ENCODE peak calls at places on chromosomes 6 and 20, in eight cellular contexts. Y, C, M, N, A, L, S and E are unnamed samples.

GRCh38 chr6:86961432-86962200 is 24.3 kb downstream of the HTR1E start:
- DNase-seq in Y (no peak), C (no peak), M (no peak), N (no peak), A (no peak), L (no peak), S (no peak), E (no peak)

GRCh38 chr6:84766796-84767590 is 2.6 kb upstream of the TBX18 start:
- DNase-seq in Y (no peak), C (no peak), M (no peak), N (no peak), A (no peak), L (no peak), S (no peak), E (no peak)

GRCh38 chr20:42125426-42125825 is 507.2 kb upstream of the CHD6 start:
- DNase-seq in Y (no peak), C (no peak), M (no peak), N (no peak), A (no peak), L (no peak), S (no peak), E (no peak)

GRCh38 chr6:111417946-111418345 is 65.1 kb downstream of the REV3L start:
- DNase-seq in Y (no peak), C (peak; percentile 13), M (no peak), N (no peak), A (no peak), L (no peak), S (no peak), E (no peak)

GRCh38 chr20:9686866-9687265 is 152.0 kb downstream of the PAK5 start:
- DNase-seq in Y (no peak), C (no peak), M (no peak), N (no peak), A (no peak), L (no peak), S (no peak), E (no peak)

GRCh38 chr20:26276811-26277210 is 580.2 kb upstream of the ZNF337 start:
- DNase-seq in Y (no peak), C (no peak), M (no peak), N (no peak), A (no peak), L (no peak), S (no peak), E (no peak)

GRCh38 chr6:149211046-149211571 is 106.4 kb upstream of the TAB2 start:
- DNase-seq in Y (peak; percentile 22), C (peak; percentile 43), M (no peak), N (no peak), A (peak; percentile 13), L (no peak), S (no peak), E (no peak)

GRCh38 chr6:116327803-116328527 is 42.8 kb upstream of the DSE start:
- DNase-seq in Y (no peak), C (peak; percentile 10), M (no peak), N (no peak), A (no peak), L (no peak), S (no peak), E (no peak)

GRCh38 chr6:80165143-80165542 is 58.7 kb downstream of the BCKDHB start:
- DNase-seq in Y (no peak), C (peak; percentile 45), M (no peak), N (no peak), A (no peak), L (no peak), S (no peak), E (no peak)

GRCh38 chr6:123803862-123804681 is at the start of gene NKAIN2:
- DNase-seq in Y (no peak), C (no peak), M (no peak), N (peak; percentile 3), A (no peak), L (peak; percentile 52), S (no peak), E (no peak)

GRCh38 chr6:125519367-125519766 is 217.6 kb upstream of the HDDC2 start:
- DNase-seq in Y (no peak), C (no peak), M (no peak), N (no peak), A (no peak), L (no peak), S (no peak), E (no peak)

GRCh38 chr20:46021361-46022359 is 7.4 kb upstream of the SLC12A5 start:
- DNase-seq in Y (peak; percentile 69), C (no peak), M (peak; percentile 82), N (no peak), A (peak; percentile 6), L (no peak), S (peak; percentile 27), E (no peak)

GRCh38 chr20:34675993-34676641 is 775 bp downstream of the PIGU start:
- DNase-seq in Y (no peak), C (no peak), M (no peak), N (no peak), A (no peak), L (no peak), S (no peak), E (no peak)

GRCh38 chr6:4088684-4089083 is 9.7 kb upstream of the FAM217A start:
- DNase-seq in Y (no peak), C (no peak), M (no peak), N (peak; percentile 65), A (no peak), L (no peak), S (no peak), E (no peak)

GRCh38 chr6:146359123-146359522 is 184.5 kb upstream of the RAB32 start:
- DNase-seq in Y (no peak), C (no peak), M (no peak), N (no peak), A (no peak), L (no peak), S (no peak), E (no peak)

GRCh38 chr6:89117285-89118108 is at the start of gene SRSF12:
- DNase-seq in Y (peak; percentile 31), C (peak; percentile 19), M (peak; percentile 34), N (peak; percentile 38), A (peak; percentile 15), L (peak; percentile 40), S (peak; percentile 42), E (no peak)

GRCh38 chr6:51846531-51846930 is 240.9 kb downstream of the PKHD1 start:
- DNase-seq in Y (no peak), C (no peak), M (no peak), N (no peak), A (no peak), L (no peak), S (no peak), E (no peak)
- TF ChIP-seq CTCF in Y (no peak), C (no peak), M (no peak), N (no peak), A (no peak), L (no peak), S (no peak), E (no peak)

DNA sequence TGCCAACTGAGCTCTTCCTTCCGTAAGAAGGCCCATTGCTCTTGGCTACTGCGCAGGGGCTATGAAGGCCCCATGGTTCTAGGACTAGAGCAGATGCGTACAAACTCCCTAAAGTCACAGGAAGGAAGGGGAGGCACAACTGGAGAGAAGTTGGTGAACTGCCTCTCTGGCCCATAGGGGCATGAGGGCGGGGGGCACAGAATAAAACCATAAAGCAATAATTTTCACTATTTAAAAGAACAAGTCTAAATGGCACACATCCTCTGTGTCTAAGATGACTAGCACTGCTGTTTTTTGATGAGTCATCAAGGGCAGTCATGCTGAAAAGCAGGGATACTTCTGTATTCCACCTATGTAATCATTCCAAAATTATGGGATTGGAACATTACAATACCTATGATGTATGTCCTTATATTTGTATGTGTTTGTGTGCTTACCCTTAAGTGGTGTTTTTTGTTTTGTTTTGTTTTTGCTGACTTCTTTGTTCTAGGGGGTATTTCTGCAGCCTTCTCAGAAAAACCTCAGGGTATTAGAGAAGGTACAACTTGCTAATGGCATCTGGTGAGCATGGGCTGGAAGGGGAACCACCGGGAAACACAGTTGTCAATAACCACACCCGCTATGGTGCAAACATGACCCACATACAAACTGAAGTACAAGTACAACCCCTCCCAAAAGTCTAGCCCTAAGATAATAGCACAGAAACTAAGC is 36.9 kb downstream of the B4GALT5 start:
- DNase-seq in Y (peak; percentile 35), C (peak; percentile 71), M (peak; percentile 53), N (peak; percentile 66), A (no peak), L (no peak), S (no peak), E (no peak)
- H3K4me1 ChIP-seq in Y (peaks cover 86% of the 10 kb centered on the region), C (peaks cover 17% of the 10 kb centered on the region), M (peaks cover 97% of the 10 kb centered on the region), N (peaks cover 62% of the 10 kb centered on the region), A (peaks cover 33% of the 10 kb centered on the region), L (peaks cover 86% of the 10 kb centered on the region), S (peaks cover 25% of the 10 kb centered on the region), E (peaks cover 64% of the 10 kb centered on the region)

GRCh38 chr6:147508073-147508870 is at the start of gene SAMD5:
- DNase-seq in Y (peak; percentile 38), C (peak; percentile 68), M (peak; percentile 62), N (peak; percentile 73), A (no peak), L (peak; percentile 44), S (peak; percentile 41), E (no peak)

GRCh38 chr6:147510949-147511590 is 2.6 kb downstream of the SAMD5 start:
- DNase-seq in Y (no peak), C (no peak), M (peak; percentile 6), N (peak; percentile 16), A (no peak), L (no peak), S (no peak), E (no peak)

GRCh38 chr6:147507162-147508072 is 1.1 kb upstream of the SAMD5 start:
- DNase-seq in Y (no peak), C (no peak), M (peak; percentile 12), N (peak; percentile 42), A (no peak), L (no peak), S (peak; percentile 19), E (no peak)

GRCh38 chr6:147509900-147510299 is 1.4 kb downstream of the SAMD5 start:
- DNase-seq in Y (no peak), C (no peak), M (no peak), N (peak; percentile 41), A (no peak), L (no peak), S (no peak), E (no peak)

DNA sequence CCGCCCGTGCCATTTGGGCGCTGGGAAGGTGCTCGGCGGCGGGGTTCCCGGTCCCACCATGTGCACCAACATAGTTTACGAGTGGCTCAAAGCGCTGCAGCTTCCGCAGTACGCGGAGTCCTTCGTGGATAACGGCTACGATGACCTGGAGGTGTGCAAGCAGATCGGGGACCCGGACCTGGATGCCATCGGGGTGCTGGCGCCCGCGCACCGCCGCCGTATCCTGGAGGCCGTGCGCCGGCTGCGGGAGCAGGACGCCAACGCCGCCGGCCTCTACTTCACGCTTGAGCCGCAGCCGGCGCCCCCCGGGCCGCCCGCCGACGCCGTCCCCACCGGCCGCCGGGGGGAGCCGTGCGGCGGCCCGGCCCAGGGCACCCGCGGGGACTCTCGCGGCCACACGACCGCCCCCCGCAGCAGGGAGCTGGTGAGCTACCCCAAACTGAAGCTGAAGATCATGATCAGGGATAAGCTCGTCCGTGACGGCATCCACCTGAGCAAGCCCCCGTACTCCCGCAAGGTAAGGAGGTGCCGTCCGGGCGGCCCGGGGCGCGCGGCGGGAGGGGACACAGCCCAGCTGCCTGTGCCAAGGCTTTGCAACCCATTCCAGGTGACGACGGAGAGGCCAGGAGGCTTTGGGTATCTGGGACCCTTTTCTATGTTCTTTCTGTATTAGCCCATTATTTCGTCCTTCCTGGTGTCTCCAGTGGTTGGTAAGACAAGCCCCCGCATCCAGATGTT is 550 bp downstream of the SAMD5 start:
- DNase-seq in Y (peak; percentile 7), C (no peak), M (peak; percentile 3), N (peak; percentile 28), A (no peak), L (peak; percentile 13), S (peak; percentile 17), E (no peak)
- H3K4me3 ChIP-seq in Y (peak overlapping the region; percentile 34), C (peak overlapping the region; percentile 68), M (peak overlapping the region; percentile 74), N (peak overlapping the region; percentile 26), A (no peak overlapping the region), L (peak overlapping the region; percentile 74), S (peak overlapping the region; percentile 45), E (peak overlapping the region; percentile 78)

GRCh38 chr6:81215092-81215432 is 537.4 kb downstream of the TENT5A start:
- DNase-seq in Y (no peak), C (no peak), M (no peak), N (no peak), A (no peak), L (no peak), S (no peak), E (no peak)
- TF ChIP-seq CTCF in Y (no peak), C (no peak), M (no peak), N (no peak), A (no peak), L (no peak), S (no peak), E (no peak)